ENCODE peak calls at places on chromosomes 7 and 10, in six cellular contexts. P is mesenchymal stem cell, A is H9, G is neuronal stem cell, F is mesendoderm, D is H1. Z is an unnamed sample.

GRCh38 chr10:104868231-104868630 is 227.1 kb downstream of the SORCS3 start:
- DNase-seq in P (no peak), A (no peak), G (no peak), F (no peak), D (no peak), Z (no peak)

GRCh38 chr7:92448185-92448747 is 984 bp downstream of the GATAD1 start:
- DNase-seq in P (peak; percentile 80), A (no peak), G (no peak), F (peak; percentile 57), D (no peak), Z (peak; percentile 46)

GRCh38 chr7:120114626-120115025 is 158.3 kb upstream of the KCND2 start:
- DNase-seq in P (no peak), A (no peak), G (no peak), F (no peak), D (no peak), Z (no peak)

GRCh38 chr7:132218876-132219275 is 357.4 kb downstream of the PLXNA4 start:
- DNase-seq in P (no peak), A (no peak), G (no peak), F (no peak), D (no peak), Z (no peak)

GRCh38 chr7:22572937-22573336 is 72.9 kb upstream of the STEAP1B start:
- DNase-seq in P (peak; percentile 43), A (no peak), G (no peak), F (no peak), D (no peak), Z (peak; percentile 81)

GRCh38 chr7:130022115-130022514 is 29.1 kb downstream of the ZC3HC1 start:
- DNase-seq in P (no peak), A (no peak), G (no peak), F (no peak), D (no peak), Z (no peak)

GRCh38 chr10:90227259-90227658 is 525.9 kb downstream of the KIF20B start:
- DNase-seq in P (no peak), A (no peak), G (no peak), F (no peak), D (no peak), Z (peak; percentile 34)

GRCh38 chr7:32591938-32592337 is 96.6 kb downstream of the AVL9 start:
- DNase-seq in P (no peak), A (no peak), G (no peak), F (no peak), D (no peak), Z (no peak)

GRCh38 chr7:55505259-55505658 is 67.0 kb downstream of the VOPP1 start:
- DNase-seq in P (no peak), A (no peak), G (no peak), F (no peak), D (no peak), Z (no peak)

GRCh38 chr7:133796778-133797177 is 330.4 kb upstream of the LRGUK start:
- DNase-seq in P (no peak), A (no peak), G (no peak), F (no peak), D (no peak), Z (no peak)

GRCh38 chr7:32958046-32959025 is 1.1 kb downstream of the FKBP9 start:
- DNase-seq in P (peak; percentile 80), A (peak; percentile 39), G (no peak), F (peak; percentile 60), D (no peak), Z (peak; percentile 59)

GRCh38 chr7:155862088-155862487 is 49.8 kb upstream of the SHH start:
- DNase-seq in P (no peak), A (no peak), G (no peak), F (no peak), D (no peak), Z (no peak)

GRCh38 chr10:44627591-44628354 is 242.9 kb upstream of the CXCL12 start:
- DNase-seq in P (peak; percentile 44), A (no peak), G (no peak), F (peak; percentile 33), D (no peak), Z (peak; percentile 68)
- H2AK5ac ChIP-seq in P (no peak overlapping the region), A (no peak overlapping the region), G (no peak overlapping the region), F (no peak overlapping the region), D (no peak overlapping the region), Z (peak overlapping the region; percentile 72)

GRCh38 chr7:137993395-137993743 is 8.5 kb downstream of the CREB3L2 start:
- DNase-seq in P (no peak), A (no peak), G (no peak), F (no peak), D (no peak), Z (no peak)
- H3K4me2 ChIP-seq in P (no peak overlapping the region), A (no peak overlapping the region), G (no peak overlapping the region), F (no peak overlapping the region), D (no peak overlapping the region), Z (peak overlapping the region; percentile 19)

GRCh38 chr7:158106272-158106671 is 481.4 kb downstream of the PTPRN2 start:
- DNase-seq in P (no peak), A (no peak), G (no peak), F (no peak), D (no peak), Z (no peak)
- H3K27ac ChIP-seq in P (no peak overlapping the region), A (no peak overlapping the region), G (no peak overlapping the region), F (no peak overlapping the region), D (no peak overlapping the region), Z (no peak overlapping the region)

DNA sequence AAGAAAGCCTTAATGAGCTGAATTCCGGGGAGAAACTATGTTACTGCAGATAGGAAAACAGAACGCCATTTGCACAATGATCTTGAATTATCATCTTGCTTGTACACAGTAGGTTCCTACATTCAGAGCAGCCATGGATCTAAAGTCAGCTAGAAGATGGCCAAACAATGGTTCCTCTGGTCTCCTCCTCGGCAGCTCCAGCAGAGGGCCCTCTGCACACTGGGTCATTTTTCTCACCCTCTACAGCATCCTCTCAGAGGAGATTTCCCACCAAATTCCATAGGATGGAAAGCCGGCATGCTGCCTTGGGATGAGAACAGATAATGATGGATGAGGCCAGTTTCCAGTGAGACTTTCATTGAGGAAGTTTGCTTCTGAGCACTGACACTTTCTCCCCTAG is 308.5 kb upstream of the NFE2L3 start:
- DNase-seq in P (no peak), A (no peak), G (no peak), F (peak; percentile 43), D (no peak), Z (no peak)
- H2AK5ac ChIP-seq in P (no peak overlapping the region), A (no peak overlapping the region), G (no peak overlapping the region), F (no peak overlapping the region), D (no peak overlapping the region), Z (no peak overlapping the region)

GRCh38 chr10:97880109-97880508 is 30.5 kb downstream of the GOLGA7B start:
- DNase-seq in P (no peak), A (no peak), G (no peak), F (no peak), D (no peak), Z (no peak)

GRCh38 chr10:97883092-97883485 is 33.4 kb downstream of the GOLGA7B start:
- DNase-seq in P (no peak), A (no peak), G (no peak), F (no peak), D (no peak), Z (no peak)

GRCh38 chr10:97879241-97879640 is 29.6 kb downstream of the GOLGA7B start:
- DNase-seq in P (no peak), A (no peak), G (no peak), F (peak; percentile 24), D (no peak), Z (no peak)

GRCh38 chr10:97886264-97886663 is 36.6 kb downstream of the GOLGA7B start:
- DNase-seq in P (no peak), A (no peak), G (no peak), F (no peak), D (no peak), Z (no peak)

GRCh38 chr10:97882142-97883091 is 32.8 kb downstream of the GOLGA7B start:
- DNase-seq in P (peak; percentile 48), A (no peak), G (no peak), F (no peak), D (no peak), Z (peak; percentile 51)
- H3K4me2 ChIP-seq in P (no peak overlapping the region), A (no peak overlapping the region), G (no peak overlapping the region), F (no peak overlapping the region), D (no peak overlapping the region), Z (no peak overlapping the region)

GRCh38 chr10:62043493-62043938 is 142.0 kb downstream of the ARID5B start:
- DNase-seq in P (peak; percentile 79), A (no peak), G (no peak), F (peak; percentile 67), D (no peak), Z (peak; percentile 82)
- H3K27ac ChIP-seq in P (peak overlapping the region; percentile 94), A (no peak overlapping the region), G (no peak overlapping the region), F (no peak overlapping the region), D (no peak overlapping the region), Z (peak overlapping the region; percentile 96)